ENCODE peak calls at places on chromosomes 6 and 20, in seven cellular contexts. One of them, this sample, is unnamed.

GRCh38 chr6:16243055-16243454 is 4.7 kb downstream of the GMPR start:
- DNase-seq in mammary epithelial cell: peak
- DNase-seq in natural killer cell: no peak
- DNase-seq in cardiac fibroblast: peak
- DNase-seq in NB4: no peak
- DNase-seq in epithelial cell of esophagus: peak
- DNase-seq in neural crest cell: no peak
- DNase-seq in this sample: no peak

GRCh38 chr6:168221000-168221399 is 98.6 kb downstream of the DACT2 start:
- DNase-seq in neural crest cell: no peak
- DNase-seq in epithelial cell of esophagus: no peak
- DNase-seq in cardiac fibroblast: no peak
- DNase-seq in NB4: peak
- DNase-seq in mammary epithelial cell: peak
- DNase-seq in natural killer cell: no peak
- DNase-seq in this sample: no peak

GRCh38 chr6:142551145-142551811 is 249.5 kb downstream of the ADGRG6 start:
- DNase-seq in NB4: peak
- DNase-seq in mammary epithelial cell: peak
- DNase-seq in cardiac fibroblast: peak
- DNase-seq in natural killer cell: no peak
- DNase-seq in epithelial cell of esophagus: peak
- DNase-seq in neural crest cell: no peak
- DNase-seq in this sample: no peak

GRCh38 chr20:21251278-21251677 is 51.9 kb upstream of the XRN2 start:
- DNase-seq in epithelial cell of esophagus: peak
- DNase-seq in cardiac fibroblast: no peak
- DNase-seq in mammary epithelial cell: peak
- DNase-seq in NB4: no peak
- DNase-seq in natural killer cell: no peak
- DNase-seq in neural crest cell: no peak
- DNase-seq in this sample: no peak

GRCh38 chr20:46964299-46965123 is 69.9 kb downstream of the EYA2 start:
- DNase-seq in neural crest cell: no peak
- DNase-seq in epithelial cell of esophagus: no peak
- DNase-seq in cardiac fibroblast: no peak
- DNase-seq in NB4: no peak
- DNase-seq in natural killer cell: no peak
- DNase-seq in mammary epithelial cell: no peak
- DNase-seq in this sample: no peak

GRCh38 chr20:31840906-31841816 is 4.2 kb downstream of the FOXS1 start:
- DNase-seq in NB4: no peak
- DNase-seq in neural crest cell: no peak
- DNase-seq in natural killer cell: no peak
- DNase-seq in cardiac fibroblast: peak
- DNase-seq in epithelial cell of esophagus: no peak
- DNase-seq in mammary epithelial cell: no peak
- DNase-seq in this sample: no peak

GRCh38 chr6:7541175-7542064 is at the start of gene DSP:
- DNase-seq in cardiac fibroblast: no peak
- DNase-seq in NB4: peak
- DNase-seq in natural killer cell: no peak
- DNase-seq in neural crest cell: peak
- DNase-seq in mammary epithelial cell: peak
- DNase-seq in epithelial cell of esophagus: peak
- DNase-seq in this sample: peak

GRCh38 chr6:41262401-41262800 is 24.1 kb downstream of the TREM1 start:
- DNase-seq in neural crest cell: no peak
- DNase-seq in NB4: no peak
- DNase-seq in mammary epithelial cell: no peak
- DNase-seq in cardiac fibroblast: no peak
- DNase-seq in epithelial cell of esophagus: no peak
- DNase-seq in natural killer cell: no peak
- DNase-seq in this sample: no peak

GRCh38 chr6:146090474-146090873 is 61.6 kb downstream of the GRM1 start:
- DNase-seq in epithelial cell of esophagus: peak
- DNase-seq in cardiac fibroblast: peak
- DNase-seq in neural crest cell: no peak
- DNase-seq in NB4: no peak
- DNase-seq in natural killer cell: no peak
- DNase-seq in mammary epithelial cell: peak
- DNase-seq in this sample: no peak

GRCh38 chr6:99609839-99610489 is 3.3 kb downstream of the PRDM13 start:
- DNase-seq in natural killer cell: no peak
- DNase-seq in mammary epithelial cell: no peak
- DNase-seq in NB4: peak
- DNase-seq in epithelial cell of esophagus: no peak
- DNase-seq in neural crest cell: no peak
- DNase-seq in cardiac fibroblast: no peak
- DNase-seq in this sample: no peak

GRCh38 chr6:43220439-43220951 is 8.8 kb downstream of the DNPH1 start:
- DNase-seq in epithelial cell of esophagus: no peak
- DNase-seq in neural crest cell: no peak
- DNase-seq in NB4: no peak
- DNase-seq in natural killer cell: no peak
- DNase-seq in cardiac fibroblast: no peak
- DNase-seq in mammary epithelial cell: no peak
- DNase-seq in this sample: no peak

GRCh38 chr6:71886184-71887005 is at the start of gene RIMS1:
- DNase-seq in neural crest cell: peak
- DNase-seq in epithelial cell of esophagus: no peak
- DNase-seq in cardiac fibroblast: peak
- DNase-seq in natural killer cell: no peak
- DNase-seq in NB4: no peak
- DNase-seq in mammary epithelial cell: no peak
- DNase-seq in this sample: peak

GRCh38 chr20:26308961-26309360 is 612.3 kb upstream of the ZNF337 start:
- DNase-seq in neural crest cell: no peak
- DNase-seq in mammary epithelial cell: no peak
- DNase-seq in cardiac fibroblast: no peak
- DNase-seq in NB4: no peak
- DNase-seq in epithelial cell of esophagus: no peak
- DNase-seq in natural killer cell: no peak
- DNase-seq in this sample: no peak

GRCh38 chr6:68128211-68128610 is 506.9 kb upstream of the ADGRB3 start:
- DNase-seq in NB4: no peak
- DNase-seq in epithelial cell of esophagus: no peak
- DNase-seq in neural crest cell: no peak
- DNase-seq in mammary epithelial cell: no peak
- DNase-seq in natural killer cell: no peak
- DNase-seq in cardiac fibroblast: no peak
- DNase-seq in this sample: no peak

GRCh38 chr20:37223053-37223452 is 38.6 kb downstream of the GHRH start:
- DNase-seq in natural killer cell: no peak
- DNase-seq in cardiac fibroblast: peak
- DNase-seq in neural crest cell: no peak
- DNase-seq in epithelial cell of esophagus: peak
- DNase-seq in mammary epithelial cell: peak
- DNase-seq in NB4: peak
- DNase-seq in this sample: peak

GRCh38 chr6:20335872-20336271 is 65.8 kb upstream of the E2F3 start:
- DNase-seq in mammary epithelial cell: no peak
- DNase-seq in NB4: no peak
- DNase-seq in natural killer cell: no peak
- DNase-seq in neural crest cell: no peak
- DNase-seq in epithelial cell of esophagus: no peak
- DNase-seq in cardiac fibroblast: no peak
- DNase-seq in this sample: no peak

GRCh38 chr20:62955519-62956386 is 3.2 kb downstream of the SLC17A9 start:
- DNase-seq in epithelial cell of esophagus: no peak
- DNase-seq in cardiac fibroblast: no peak
- DNase-seq in neural crest cell: no peak
- DNase-seq in natural killer cell: no peak
- DNase-seq in NB4: peak
- DNase-seq in mammary epithelial cell: no peak
- DNase-seq in this sample: no peak

GRCh38 chr6:19804362-19805145 is 32.6 kb upstream of the ID4 start:
- DNase-seq in mammary epithelial cell: peak
- DNase-seq in neural crest cell: peak
- DNase-seq in epithelial cell of esophagus: peak
- DNase-seq in cardiac fibroblast: peak
- DNase-seq in natural killer cell: no peak
- DNase-seq in NB4: peak
- DNase-seq in this sample: peak

GRCh38 chr20:57351042-57351783 is at the start of gene RAE1:
- DNase-seq in natural killer cell: peak
- DNase-seq in cardiac fibroblast: peak
- DNase-seq in epithelial cell of esophagus: peak
- DNase-seq in NB4: peak
- DNase-seq in neural crest cell: peak
- DNase-seq in mammary epithelial cell: peak
- DNase-seq in this sample: peak

GRCh38 chr6:168091381-168092264 is 12.6 kb upstream of the FRMD1 start:
- DNase-seq in epithelial cell of esophagus: no peak
- DNase-seq in cardiac fibroblast: no peak
- DNase-seq in natural killer cell: no peak
- DNase-seq in mammary epithelial cell: no peak
- DNase-seq in NB4: no peak
- DNase-seq in neural crest cell: no peak
- DNase-seq in this sample: no peak

GRCh38 chr6:11785449-11785951 is 6.9 kb upstream of the ADTRP start:
- DNase-seq in natural killer cell: no peak
- DNase-seq in mammary epithelial cell: peak
- DNase-seq in epithelial cell of esophagus: peak
- DNase-seq in cardiac fibroblast: no peak
- DNase-seq in NB4: no peak
- DNase-seq in neural crest cell: no peak
- DNase-seq in this sample: peak

GRCh38 chr6:50973464-50973863 is 154.8 kb downstream of the TFAP2B start:
- DNase-seq in mammary epithelial cell: no peak
- DNase-seq in natural killer cell: no peak
- DNase-seq in NB4: no peak
- DNase-seq in epithelial cell of esophagus: no peak
- DNase-seq in neural crest cell: no peak
- DNase-seq in cardiac fibroblast: no peak
- DNase-seq in this sample: no peak

GRCh38 chr6:50976907-50977306 is 158.2 kb downstream of the TFAP2B start:
- DNase-seq in neural crest cell: no peak
- DNase-seq in mammary epithelial cell: no peak
- DNase-seq in natural killer cell: no peak
- DNase-seq in NB4: no peak
- DNase-seq in cardiac fibroblast: no peak
- DNase-seq in epithelial cell of esophagus: no peak
- DNase-seq in this sample: no peak

GRCh38 chr6:50975216-50975615 is 156.5 kb downstream of the TFAP2B start:
- DNase-seq in cardiac fibroblast: no peak
- DNase-seq in neural crest cell: no peak
- DNase-seq in NB4: no peak
- DNase-seq in natural killer cell: no peak
- DNase-seq in mammary epithelial cell: no peak
- DNase-seq in epithelial cell of esophagus: no peak
- DNase-seq in this sample: no peak

GRCh38 chr6:50970908-50971307 is 152.2 kb downstream of the TFAP2B start:
- DNase-seq in natural killer cell: no peak
- DNase-seq in mammary epithelial cell: no peak
- DNase-seq in epithelial cell of esophagus: no peak
- DNase-seq in cardiac fibroblast: no peak
- DNase-seq in neural crest cell: no peak
- DNase-seq in NB4: no peak
- DNase-seq in this sample: no peak

DNA sequence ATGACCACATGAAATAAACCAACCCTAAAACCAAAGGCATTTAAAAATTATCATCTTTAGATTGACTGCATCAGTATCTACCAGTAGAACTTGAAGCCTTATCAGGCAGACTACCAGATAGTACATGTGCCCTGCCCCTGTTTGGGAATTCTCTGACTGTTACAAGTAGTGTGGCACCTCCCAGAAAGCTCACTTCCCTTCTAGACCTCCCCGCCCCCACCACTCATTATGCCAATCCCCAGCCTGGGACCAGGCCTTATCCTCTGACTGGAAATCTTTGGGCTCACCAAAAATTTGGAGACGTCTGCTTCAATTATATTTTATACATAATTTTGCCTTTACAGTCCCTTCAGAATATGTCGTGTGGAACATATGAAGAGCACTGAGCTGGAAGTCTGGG is 155.6 kb downstream of the TFAP2B start:
- DNase-seq in epithelial cell of esophagus: no peak
- DNase-seq in natural killer cell: no peak
- DNase-seq in neural crest cell: no peak
- DNase-seq in cardiac fibroblast: no peak
- DNase-seq in mammary epithelial cell: no peak
- DNase-seq in NB4: no peak
- DNase-seq in this sample: no peak
- TF ChIP-seq CTCF in epithelial cell of esophagus: no peak
- TF ChIP-seq CTCF in natural killer cell: no peak
- TF ChIP-seq CTCF in neural crest cell: no peak
- TF ChIP-seq CTCF in cardiac fibroblast: no peak
- TF ChIP-seq CTCF in mammary epithelial cell: no peak
- TF ChIP-seq CTCF in NB4: no peak
- TF ChIP-seq CTCF in this sample: no peak

DNA sequence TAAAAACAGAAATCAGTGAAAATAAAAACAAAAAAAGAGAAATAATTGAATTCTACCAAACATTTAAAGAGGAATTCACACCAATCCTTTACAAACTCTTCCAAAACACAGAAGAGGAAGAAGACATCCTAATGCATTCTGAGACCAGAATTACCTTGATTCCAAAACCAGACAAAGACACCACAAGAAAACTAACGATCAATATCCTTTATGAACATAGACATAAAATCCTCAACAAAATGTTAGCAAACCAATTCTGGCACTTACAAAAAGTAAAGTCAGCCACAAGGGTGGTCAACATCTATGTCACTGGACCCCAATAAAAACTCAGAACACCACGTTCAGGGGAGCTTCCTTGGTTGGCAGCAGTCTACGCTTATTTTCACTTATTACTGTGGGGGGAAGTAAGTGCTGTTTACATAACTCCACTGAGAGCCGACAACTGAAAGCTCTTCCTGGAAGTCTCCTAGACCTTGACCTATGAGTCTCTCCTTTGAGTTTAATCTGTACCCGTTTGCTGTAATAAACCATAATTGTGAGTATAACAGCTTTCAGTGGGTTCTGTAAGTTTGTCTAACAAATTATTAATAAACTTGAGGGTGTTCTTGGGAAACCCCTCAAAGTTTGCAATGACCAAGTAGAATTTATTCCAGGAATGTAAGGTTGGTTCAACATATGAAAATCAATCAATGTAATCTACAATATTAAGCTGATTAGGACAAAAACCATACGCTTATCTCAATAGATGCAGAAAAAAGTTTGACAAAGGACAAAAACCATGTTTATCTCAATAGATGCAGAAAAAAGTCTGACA is 24.5 kb downstream of the GZF1 start:
- DNase-seq in cardiac fibroblast: no peak
- DNase-seq in neural crest cell: no peak
- DNase-seq in NB4: no peak
- DNase-seq in natural killer cell: no peak
- DNase-seq in mammary epithelial cell: no peak
- DNase-seq in epithelial cell of esophagus: no peak
- DNase-seq in this sample: no peak
- TF ChIP-seq CTCF in cardiac fibroblast: no peak
- TF ChIP-seq CTCF in neural crest cell: no peak
- TF ChIP-seq CTCF in NB4: no peak
- TF ChIP-seq CTCF in natural killer cell: no peak
- TF ChIP-seq CTCF in mammary epithelial cell: no peak
- TF ChIP-seq CTCF in epithelial cell of esophagus: no peak
- TF ChIP-seq CTCF in this sample: no peak

GRCh38 chr6:34957184-34957904 is 68.3 kb downstream of the ANKS1A start:
- DNase-seq in epithelial cell of esophagus: no peak
- DNase-seq in NB4: no peak
- DNase-seq in natural killer cell: no peak
- DNase-seq in neural crest cell: no peak
- DNase-seq in cardiac fibroblast: no peak
- DNase-seq in mammary epithelial cell: no peak
- DNase-seq in this sample: no peak
- TF ChIP-seq CTCF in epithelial cell of esophagus: no peak
- TF ChIP-seq CTCF in NB4: no peak
- TF ChIP-seq CTCF in natural killer cell: no peak
- TF ChIP-seq CTCF in neural crest cell: no peak
- TF ChIP-seq CTCF in cardiac fibroblast: no peak
- TF ChIP-seq CTCF in mammary epithelial cell: no peak
- TF ChIP-seq CTCF in this sample: no peak

GRCh38 chr20:59221049-59221748 is 57.6 kb downstream of the ZNF831 start:
- DNase-seq in mammary epithelial cell: no peak
- DNase-seq in NB4: no peak
- DNase-seq in neural crest cell: no peak
- DNase-seq in epithelial cell of esophagus: peak
- DNase-seq in natural killer cell: no peak
- DNase-seq in cardiac fibroblast: peak
- DNase-seq in this sample: no peak
- TF ChIP-seq CTCF in mammary epithelial cell: peak
- TF ChIP-seq CTCF in NB4: no peak
- TF ChIP-seq CTCF in neural crest cell: no peak
- TF ChIP-seq CTCF in epithelial cell of esophagus: peak
- TF ChIP-seq CTCF in natural killer cell: no peak
- TF ChIP-seq CTCF in cardiac fibroblast: no peak
- TF ChIP-seq CTCF in this sample: no peak

This sample was measured in GM13976.